ENCODE peak calls at places on chromosomes 3 and 15, in nine cellular contexts. R, Q, G, A, D, X, I, J and K are unnamed samples.
A peak's percentile ranks its signal among the peaks of the same experiment; 100 is the strongest.

GRCh38 chr3:72482589-72483249 is 365.5 kb downstream of the SHQ1 start:
- DNase-seq in R (peak; percentile 48), Q (peak; percentile 73), G (peak; percentile 84), A (peak; percentile 74), D (no peak), X (peak; percentile 96), I (peak; percentile 69), J (no peak), K (peak; percentile 84)

GRCh38 chr3:37909067-37909911 is 47.6 kb downstream of the CTDSPL start:
- DNase-seq in R (no peak), Q (no peak), G (no peak), A (no peak), D (no peak), X (no peak), I (no peak), J (no peak), K (no peak)

GRCh38 chr3:50316657-50317242 is 5.8 kb downstream of the HYAL2 start:
- DNase-seq in R (no peak), Q (no peak), G (peak; percentile 88), A (peak; percentile 91), D (no peak), X (no peak), I (peak; percentile 87), J (peak; percentile 65), K (peak; percentile 96)

GRCh38 chr3:142929109-142929508 is 34.4 kb downstream of the PAQR9 start:
- DNase-seq in R (no peak), Q (no peak), G (no peak), A (peak; percentile 65), D (no peak), X (no peak), I (peak; percentile 53), J (peak; percentile 70), K (peak; percentile 35)

GRCh38 chr3:54366839-54367238 is 244.5 kb downstream of the CACNA2D3 start:
- DNase-seq in R (no peak), Q (no peak), G (no peak), A (peak; percentile 10), D (no peak), X (no peak), I (no peak), J (no peak), K (no peak)

GRCh38 chr3:97692831-97693230 is 71.7 kb upstream of the ARL6 start:
- DNase-seq in R (no peak), Q (no peak), G (no peak), A (no peak), D (no peak), X (no peak), I (no peak), J (no peak), K (no peak)

GRCh38 chr15:86445750-86446149 is 366.1 kb downstream of the AGBL1 start:
- DNase-seq in R (no peak), Q (no peak), G (no peak), A (no peak), D (no peak), X (no peak), I (no peak), J (no peak), K (no peak)

GRCh38 chr3:107062310-107062709 is 314.9 kb upstream of the CCDC54 start:
- DNase-seq in R (no peak), Q (no peak), G (no peak), A (no peak), D (no peak), X (no peak), I (no peak), J (no peak), K (no peak)

GRCh38 chr3:8301977-8302589 is 199.5 kb upstream of the LMCD1 start:
- DNase-seq in R (no peak), Q (no peak), G (no peak), A (no peak), D (peak; percentile 35), X (peak; percentile 45), I (no peak), J (peak; percentile 25), K (no peak)

GRCh38 chr15:41230345-41230649 is 260 bp downstream of the EXD1 start:
- DNase-seq in R (no peak), Q (no peak), G (no peak), A (no peak), D (no peak), X (no peak), I (no peak), J (no peak), K (no peak)

GRCh38 chr3:126550488-126551051 is 8.2 kb downstream of the C3orf22 start:
- DNase-seq in R (no peak), Q (peak; percentile 40), G (peak; percentile 74), A (peak; percentile 4), D (peak; percentile 54), X (no peak), I (peak; percentile 19), J (no peak), K (peak; percentile 9)

GRCh38 chr3:171695476-171695875 is 114.8 kb downstream of the PLD1 start:
- DNase-seq in R (no peak), Q (no peak), G (no peak), A (no peak), D (no peak), X (no peak), I (no peak), J (no peak), K (no peak)

DNA sequence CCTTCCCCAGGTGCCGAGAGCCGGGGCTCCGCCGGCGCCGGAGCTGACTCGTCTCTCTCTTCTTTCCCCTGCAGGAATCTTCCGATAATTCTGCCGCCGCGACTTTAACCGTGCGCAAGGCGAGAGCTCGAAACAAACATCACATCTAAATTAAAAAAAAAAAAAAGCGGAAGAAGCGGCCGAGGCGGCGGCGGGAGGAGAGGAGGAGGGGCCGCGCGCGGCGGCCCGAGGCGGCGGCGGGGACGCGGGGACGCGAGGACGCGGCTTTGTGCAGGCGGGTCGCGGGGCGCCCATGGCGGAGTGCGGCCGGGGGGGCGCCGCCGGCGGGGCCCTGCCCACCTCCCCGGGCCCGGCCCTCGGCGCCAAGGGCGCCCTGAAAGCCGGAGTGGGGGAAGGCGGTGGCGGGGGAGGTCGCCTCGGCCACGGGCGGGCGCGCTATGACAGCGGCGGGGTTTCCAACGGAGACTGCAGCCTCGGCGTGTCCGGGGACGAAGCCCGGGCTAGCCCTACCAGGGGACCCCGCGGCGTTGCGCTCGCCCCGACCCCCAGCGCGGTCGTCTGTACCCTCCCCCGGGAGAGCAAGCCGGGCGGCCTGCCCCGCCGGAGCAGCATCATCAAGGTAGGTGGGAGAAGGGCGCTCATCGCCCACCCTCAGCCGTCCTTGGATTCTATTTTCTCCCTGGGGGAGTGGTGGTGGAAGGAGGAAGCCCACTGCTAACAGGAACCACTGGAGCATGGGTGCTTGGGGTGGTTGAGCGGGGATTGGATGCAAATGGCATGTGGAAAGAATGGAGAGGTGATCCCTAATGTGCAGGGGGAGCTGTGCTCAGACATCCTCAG is at the start of gene PLCL2:
- DNase-seq in R (no peak), Q (peak; percentile 74), G (no peak), A (peak; percentile 61), D (peak; percentile 88), X (no peak), I (peak; percentile 50), J (peak; percentile 58), K (peak; percentile 43)
- TF ChIP-seq POLR2AphosphoS5 in R (no peak), Q (no peak), G (no peak), A (no peak), D (no peak), X (no peak), I (no peak), J (no peak), K (no peak)

DNA sequence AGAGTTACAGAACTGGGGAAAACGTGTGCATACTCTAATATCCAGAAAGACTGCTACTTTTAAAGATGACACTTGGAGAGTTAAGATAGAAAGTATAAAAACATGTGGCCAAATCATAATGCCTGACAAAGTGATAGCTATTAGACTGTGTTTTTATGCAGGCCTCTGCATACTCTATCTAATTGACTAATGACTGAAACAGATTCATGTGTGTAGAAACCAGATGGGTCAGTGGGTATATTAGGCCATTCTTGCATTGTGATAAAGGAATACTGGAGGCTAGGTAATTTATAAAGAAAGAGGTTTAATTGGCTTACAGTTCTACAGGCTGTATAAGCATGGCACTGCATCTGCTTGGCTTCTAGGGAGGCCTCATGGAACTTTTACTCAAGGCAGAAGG is 71.5 kb downstream of the PPM1L start:
- DNase-seq in R (no peak), Q (no peak), G (no peak), A (no peak), D (peak; percentile 10), X (no peak), I (no peak), J (no peak), K (no peak)
- H3K4me1 ChIP-seq in R (no peaks in the 10 kb centered on the region), Q (peaks cover 9% of the 10 kb centered on the region), G (peaks cover 8% of the 10 kb centered on the region), A (no peaks in the 10 kb centered on the region), D (peaks cover 22% of the 10 kb centered on the region), X (peaks cover 20% of the 10 kb centered on the region), I (no peaks in the 10 kb centered on the region), J (no peaks in the 10 kb centered on the region), K (no peaks in the 10 kb centered on the region)

GRCh38 chr3:159045279-159045678 is 243.4 kb downstream of the MFSD1 start:
- DNase-seq in R (no peak), Q (no peak), G (no peak), A (no peak), D (no peak), X (no peak), I (no peak), J (no peak), K (no peak)
- TF ChIP-seq EP300 in R (no peak), Q (no peak), G (no peak), A (no peak), D (no peak), X (no peak), I (no peak), J (no peak), K (no peak)

GRCh38 chr15:80058851-80059785 is at the start of gene ZFAND6:
- DNase-seq in R (peak; percentile 74), Q (peak; percentile 97), G (peak; percentile 97), A (peak; percentile 98), D (peak; percentile 97), X (peak; percentile 97), I (peak; percentile 97), J (peak; percentile 92), K (peak; percentile 98)

GRCh38 chr15:80058044-80058443 is 1.4 kb upstream of the ZFAND6 start:
- DNase-seq in R (no peak), Q (no peak), G (no peak), A (no peak), D (no peak), X (no peak), I (no peak), J (no peak), K (no peak)

GRCh38 chr15:80055933-80056332 is 3.5 kb upstream of the ZFAND6 start:
- DNase-seq in R (peak; percentile 66), Q (no peak), G (no peak), A (no peak), D (no peak), X (no peak), I (no peak), J (no peak), K (no peak)

GRCh38 chr15:80061581-80061980 is 2.1 kb downstream of the ZFAND6 start:
- DNase-seq in R (no peak), Q (no peak), G (no peak), A (no peak), D (no peak), X (no peak), I (no peak), J (no peak), K (no peak)

DNA sequence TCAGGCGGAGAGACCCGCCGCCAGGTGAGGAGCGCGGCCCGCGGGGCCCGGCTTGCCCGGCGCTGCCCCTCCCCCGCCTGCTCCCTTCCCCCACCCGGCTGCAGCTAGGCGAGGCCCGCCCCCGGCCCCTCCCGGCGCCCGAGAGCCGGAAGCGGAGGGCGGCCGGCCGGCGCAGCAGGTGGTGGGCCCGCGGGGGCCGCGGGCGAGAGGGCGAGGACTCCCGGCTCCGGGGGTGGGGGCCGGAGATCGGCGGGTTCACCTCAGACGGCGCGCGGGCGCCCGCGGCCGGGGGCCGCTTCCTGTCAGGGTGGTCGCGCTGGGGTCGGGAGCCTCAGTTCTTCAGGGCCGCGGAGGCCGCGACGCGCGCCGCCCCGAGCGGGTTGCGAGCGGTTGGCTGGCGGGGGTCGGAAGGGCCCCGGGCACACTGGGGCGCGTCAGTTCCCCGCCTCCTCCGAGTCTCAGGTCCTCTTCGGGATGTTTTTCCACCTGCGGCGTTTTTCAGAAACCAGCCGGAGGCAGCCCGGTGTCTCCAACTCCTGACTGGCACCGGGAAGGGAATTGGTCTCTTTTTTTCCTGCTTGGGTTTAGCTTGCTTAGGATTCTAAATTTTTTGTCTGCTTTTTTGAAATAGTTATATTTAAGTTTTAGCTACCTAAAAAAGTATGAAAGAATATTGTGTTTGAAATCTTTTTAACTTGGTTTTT is 462 bp downstream of the ZFAND6 start:
- DNase-seq in R (no peak), Q (peak; percentile 68), G (peak; percentile 83), A (peak; percentile 48), D (peak; percentile 92), X (peak; percentile 94), I (peak; percentile 45), J (peak; percentile 91), K (peak; percentile 96)
- TF ChIP-seq POLR2AphosphoS5 in R (peak; percentile 34), Q (no peak), G (no peak), A (peak; percentile 2), D (no peak), X (no peak), I (no peak), J (peak; percentile 23), K (no peak)